ENCODE peak calls at places on chromosomes 1 and 21, in five cellular contexts. K is CD8-positive, alpha-beta T cell; L is heart left ventricle; I is upper lobe of right lung; Y is testis. G is an unnamed sample. For H3K9me3 and H3K4me1, the result is how much of the 10 kb centered on the place peaks cover.

GRCh38 chr1:106986603-106987002 is 69.9 kb upstream of the PRMT6 start:
- DNase-seq in L (no peak), K (no peak), I (no peak), Y (no peak), G (no peak)

GRCh38 chr1:239976130-239976968 is 115.3 kb upstream of the FMN2 start:
- DNase-seq in Y (peak), K (no peak), I (no peak), L (no peak), G (peak)

GRCh38 chr1:15714438-15715136 is 21.5 kb upstream of the SLC25A34 start:
- DNase-seq in K (no peak), I (no peak), Y (peak), L (peak), G (no peak)

GRCh38 chr1:150309758-150310495 is 11.4 kb upstream of the PRPF3 start:
- DNase-seq in L (no peak), Y (no peak), I (no peak), K (no peak), G (no peak)

GRCh38 chr1:108852541-108852940 is 4.4 kb downstream of the AKNAD1 start:
- DNase-seq in K (no peak), I (no peak), L (no peak), Y (peak), G (no peak)

GRCh38 chr1:115112496-115113375 is 23.4 kb upstream of the TSPAN2 start:
- DNase-seq in L (peak), I (peak), Y (peak), K (peak), G (peak)

GRCh38 chr21:15401331-15401730 is 328.5 kb upstream of the USP25 start:
- DNase-seq in L (no peak), Y (peak), I (no peak), K (no peak), G (no peak)

GRCh38 chr1:26283226-26283853 is 3.5 kb downstream of the SH3BGRL3 start:
- DNase-seq in I (no peak), L (no peak), Y (no peak), K (no peak), G (no peak)

GRCh38 chr1:17197696-17198095 is 7.2 kb upstream of the PADI1 start:
- DNase-seq in L (no peak), K (no peak), Y (no peak), I (no peak), G (no peak)

GRCh38 chr1:239819075-239819474 is 272.6 kb upstream of the FMN2 start:
- DNase-seq in Y (no peak), L (no peak), I (no peak), K (no peak), G (no peak)

GRCh38 chr21:34129971-34130597 is 56.7 kb downstream of the MRPS6 start:
- DNase-seq in I (no peak), L (no peak), Y (no peak), K (no peak), G (peak)

GRCh38 chr1:201307760-201308499 is 24.6 kb downstream of the PKP1 start:
- DNase-seq in K (no peak), L (no peak), Y (no peak), I (no peak), G (no peak)

GRCh38 chr21:42417533-42417932 is 13.8 kb downstream of the UBASH3A start:
- DNase-seq in L (no peak), K (peak), Y (no peak), I (no peak), G (no peak)

GRCh38 chr1:233183226-233184020 is 112.1 kb downstream of the PCNX2 start:
- DNase-seq in Y (no peak), L (no peak), K (no peak), I (no peak), G (no peak)

GRCh38 chr1:69707103-69707502 is 139.4 kb downstream of the LRRC7 start:
- DNase-seq in I (no peak), Y (no peak), L (no peak), K (no peak), G (no peak)

GRCh38 chr1:153553096-153553495 is 4.0 kb upstream of the S100A3 start:
- DNase-seq in K (no peak), I (peak), L (no peak), Y (no peak), G (no peak)

GRCh38 chr1:909861-910310 is 13.8 kb upstream of the SAMD11 start:
- DNase-seq in L (no peak), K (no peak), I (no peak), Y (peak), G (no peak)

GRCh38 chr1:20380616-20381035 is 90.0 kb downstream of the VWA5B1 start:
- DNase-seq in K (no peak), Y (peak), L (no peak), I (no peak), G (no peak)

GRCh38 chr1:202144510-202145324 is at the start of gene ARL8A:
- DNase-seq in K (peak), I (peak), L (peak), Y (peak), G (peak)

GRCh38 chr1:100699744-100700143 is 19.8 kb upstream of the VCAM1 start:
- DNase-seq in K (no peak), Y (no peak), I (no peak), L (no peak), G (no peak)

GRCh38 chr1:23209765-23210164 is 7.5 kb downstream of the HTR1D start:
- DNase-seq in K (no peak), I (no peak), Y (no peak), L (no peak), G (no peak)

GRCh38 chr1:23210963-23211362 is 6.3 kb downstream of the HTR1D start:
- DNase-seq in L (no peak), I (no peak), Y (no peak), K (no peak), G (no peak)

GRCh38 chr1:23211955-23212354 is 5.3 kb downstream of the HTR1D start:
- DNase-seq in I (no peak), L (no peak), Y (no peak), K (no peak), G (no peak)

GRCh38 chr1:23208527-23208926 is 8.8 kb downstream of the HTR1D start:
- DNase-seq in K (no peak), L (no peak), Y (no peak), I (no peak), G (no peak)

GRCh38 chr1:23210351-23210785 is 6.9 kb downstream of the HTR1D start:
- DNase-seq in L (no peak), K (no peak), Y (no peak), I (no peak), G (no peak)
- TF ChIP-seq CTCF in L (no peak), K (no peak), Y (no peak), I (no peak), G (peak)

GRCh38 chr1:227635596-227635995 is 72.2 kb downstream of the ZNF678 start:
- DNase-seq in L (no peak), I (no peak), K (no peak), Y (no peak), G (no peak)
- H3K9me3 ChIP-seq in L (under half), I (half or more), K (under half), Y (under half), G (under half)

GRCh38 chr1:53156783-53157182 is 14.3 kb upstream of the SLC1A7 start:
- DNase-seq in L (no peak), K (no peak), Y (no peak), I (no peak), G (no peak)
- H3K4me1 ChIP-seq in L (under half), K (under half), Y (under half), I (under half), G (under half)

DNA sequence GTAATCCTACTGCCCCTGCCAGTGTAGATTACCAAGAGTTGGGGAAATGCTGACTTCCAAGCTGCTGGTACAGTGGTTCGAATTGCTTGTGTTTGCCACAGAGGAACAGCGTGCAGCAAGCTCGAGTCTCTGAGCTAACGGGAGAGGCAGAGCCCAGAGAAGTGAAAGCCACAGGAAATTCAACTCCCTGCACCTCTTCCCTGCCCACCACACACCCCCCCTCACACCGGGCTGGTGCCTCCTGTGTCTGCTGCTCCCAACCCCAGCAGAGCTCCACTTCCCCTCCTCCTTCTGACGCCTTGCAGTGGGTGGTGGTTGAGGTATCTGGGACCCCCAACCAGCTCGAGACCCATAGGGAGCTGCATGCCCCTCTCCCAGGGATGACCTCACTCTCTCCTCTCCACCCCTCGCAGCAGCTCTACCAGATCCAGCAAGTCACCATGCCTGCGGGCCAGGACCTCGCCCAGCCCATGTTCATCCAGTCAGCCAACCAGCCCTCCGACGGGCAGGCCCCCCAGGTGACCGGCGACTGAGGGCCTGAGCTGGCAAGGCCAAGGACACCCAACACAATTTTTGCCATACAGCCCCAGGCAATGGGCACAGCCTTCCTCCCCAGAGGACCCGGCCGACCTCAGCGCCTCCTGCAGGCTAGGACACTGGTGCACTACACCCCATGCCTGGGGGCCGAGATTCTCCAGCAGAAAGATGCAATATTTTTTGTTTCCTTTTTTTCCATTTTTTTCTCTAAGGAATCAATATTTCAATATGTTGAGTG is 13.1 kb upstream of the KCNQ4 start:
- DNase-seq in I (no peak), K (no peak), Y (no peak), L (no peak), G (no peak)
- TF ChIP-seq CTCF in I (no peak), K (no peak), Y (no peak), L (no peak), G (no peak)

GRCh38 chr1:177360791-177361190 is 190.0 kb downstream of the BRINP2 start:
- DNase-seq in K (no peak), Y (no peak), L (no peak), I (no peak), G (no peak)
- H3K9me3 ChIP-seq in K (under half), Y (under half), L (under half), I (under half), G (under half)